ENCODE peak calls at places on chromosome 6, in five cellular contexts. A, H, U, P and D are unnamed samples.

GRCh38 chr6:107179004-107179403 is 63.7 kb upstream of the BEND3 start:
- DNase-seq in U (peak; percentile 8), A (no peak), P (no peak), H (no peak), D (no peak)

GRCh38 chr6:42788671-42789070 is 6.8 kb downstream of the BICRAL start:
- DNase-seq in P (no peak), A (no peak), H (no peak), U (no peak), D (no peak)

GRCh38 chr6:29005183-29005885 is at the start of gene ZNF311:
- DNase-seq in P (peak; percentile 68), H (peak; percentile 58), U (peak; percentile 43), A (peak; percentile 66), D (no peak)

GRCh38 chr6:29720863-29721262 is 2.4 kb upstream of the HLA-F start:
- DNase-seq in U (no peak), H (no peak), P (no peak), A (no peak), D (no peak)

GRCh38 chr6:149210376-149210775 is 107.1 kb upstream of the TAB2 start:
- DNase-seq in A (no peak), P (no peak), H (no peak), U (peak; percentile 77), D (no peak)

GRCh38 chr6:156949376-156949775 is 172.2 kb downstream of the ARID1B start:
- DNase-seq in A (peak; percentile 21), U (peak; percentile 81), H (no peak), P (peak; percentile 17), D (no peak)

GRCh38 chr6:162289972-162290371 is 437.6 kb downstream of the PRKN start:
- DNase-seq in U (no peak), P (no peak), H (no peak), A (no peak), D (no peak)

GRCh38 chr6:170537329-170537728 is 15.8 kb downstream of the PSMB1 start:
- DNase-seq in A (no peak), P (no peak), U (no peak), H (no peak), D (no peak)

GRCh38 chr6:148109732-148110131 is 232.9 kb upstream of the SASH1 start:
- DNase-seq in H (no peak), A (no peak), U (no peak), P (no peak), D (no peak)

GRCh38 chr6:154993710-154994109 is 1.4 kb upstream of the TIAM2 start:
- DNase-seq in H (no peak), P (no peak), U (no peak), A (no peak), D (no peak)

GRCh38 chr6:1606533-1607235 is 3.0 kb upstream of the FOXC1 start:
- DNase-seq in P (no peak), A (no peak), U (no peak), H (no peak), D (no peak)

GRCh38 chr6:139109558-139109957 is 25.3 kb upstream of the HECA start:
- DNase-seq in H (no peak), A (peak; percentile 8), U (peak; percentile 12), P (no peak), D (no peak)

GRCh38 chr6:70180904-70181599 is 121.8 kb downstream of the COL9A1 start:
- DNase-seq in A (no peak), H (no peak), U (no peak), P (no peak), D (no peak)

GRCh38 chr6:29792123-29793035 is 35.2 kb upstream of the HLA-G start:
- DNase-seq in A (peak; percentile 62), H (peak; percentile 69), U (no peak), P (no peak), D (peak; percentile 40)

GRCh38 chr6:157323924-157324276 is 581 bp upstream of the TMEM242 start:
- DNase-seq in A (peak; percentile 85), H (peak; percentile 81), U (peak; percentile 81), P (peak; percentile 24), D (no peak)

GRCh38 chr6:54717849-54718455 is 128.6 kb upstream of the FAM83B start:
- DNase-seq in U (peak; percentile 37), H (no peak), P (peak; percentile 5), A (peak; percentile 79), D (no peak)

DNA sequence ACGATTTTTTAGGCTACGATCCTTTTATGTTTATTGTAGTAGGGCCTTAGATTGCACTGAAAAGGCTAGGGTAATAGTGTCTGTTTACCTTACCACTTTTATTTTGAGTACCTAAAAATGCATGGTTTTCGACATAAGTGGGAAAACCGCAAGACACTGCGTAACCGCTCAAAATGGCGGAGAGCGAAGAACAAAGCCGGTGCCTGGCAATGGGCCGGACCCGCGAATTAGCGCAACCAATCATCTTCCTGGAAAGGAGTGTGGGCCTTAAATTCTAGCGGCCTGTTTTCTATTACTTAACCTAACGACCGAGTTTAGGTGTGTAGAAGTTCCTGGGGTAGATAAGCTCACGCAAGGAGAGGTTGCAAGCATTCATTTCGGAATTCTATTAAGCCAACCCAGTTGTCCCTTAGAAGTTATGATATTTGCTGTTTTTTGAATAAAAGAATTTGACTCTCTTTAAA is 118.0 kb downstream of the HFE start:
- DNase-seq in A (peak; percentile 75), U (peak; percentile 91), H (peak; percentile 85), P (no peak), D (no peak)
- TF ChIP-seq POLR2A in A (no peak), U (no peak), H (no peak), P (peak; percentile 38), D (no peak)

GRCh38 chr6:108574457-108575149 is 13.9 kb downstream of the FOXO3 start:
- DNase-seq in U (no peak), H (no peak), P (no peak), A (no peak), D (no peak)
- TF ChIP-seq POLR2A in U (no peak), H (no peak), P (no peak), A (no peak), D (no peak)

DNA sequence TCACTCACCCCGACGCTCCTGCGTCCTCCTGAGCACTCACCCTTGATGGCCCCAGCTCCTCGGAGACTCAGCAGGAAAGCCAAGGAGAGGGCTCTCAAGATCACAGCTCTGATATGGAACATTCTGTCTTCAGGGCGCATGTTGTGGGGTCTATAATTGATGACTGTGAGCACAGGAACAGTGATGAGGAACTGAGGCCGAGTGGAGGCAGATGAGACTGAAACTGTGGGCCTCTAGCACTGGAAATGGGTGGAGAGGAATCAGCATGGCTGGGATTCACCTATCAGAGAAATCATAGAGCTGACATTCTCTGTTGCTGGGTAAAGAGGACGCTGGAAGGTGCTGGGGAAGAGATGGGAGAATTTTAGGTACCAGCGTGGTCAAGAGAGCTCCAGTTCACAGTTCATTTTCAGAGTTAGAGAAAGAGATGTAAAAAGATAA is at the start of gene HLA-DPA1:
- DNase-seq in H (no peak), P (peak; percentile 65), U (peak; percentile 11), A (peak; percentile 68), D (peak; percentile 42)
- TF ChIP-seq POLR2A in H (no peak), P (no peak), U (no peak), A (peak; percentile 50), D (peak; percentile 100)

GRCh38 chr6:63571883-63572732 is at the start of the genes LOC128125822 and PTP4A1:
- DNase-seq in H (peak; percentile 99), A (peak; percentile 99), U (peak; percentile 98), P (peak; percentile 90), D (peak; percentile 86)

GRCh38 chr6:63573899-63574553 is 1.7 kb downstream of the LOC128125822 start:
- DNase-seq in P (no peak), A (peak; percentile 69), H (no peak), U (peak; percentile 64), D (no peak)

GRCh38 chr6:63572733-63573139 is 456 bp downstream of the LOC128125822 start:
- DNase-seq in A (no peak), P (no peak), U (no peak), H (no peak), D (peak; percentile 14)

GRCh38 chr6:63574554-63574900 is 2.2 kb downstream of the LOC128125822 start:
- DNase-seq in U (no peak), H (no peak), A (no peak), P (no peak), D (no peak)

GRCh38 chr6:63573140-63573898 is 1.0 kb downstream of the LOC128125822 start:
- DNase-seq in H (peak; percentile 80), A (peak; percentile 96), P (peak; percentile 20), U (peak; percentile 55), D (peak; percentile 39)
- TF ChIP-seq POLR2A in H (peak; percentile 58), A (peak; percentile 90), P (peak; percentile 47), U (peak; percentile 57), D (peak; percentile 92)

GRCh38 chr6:73580247-73581149 is 59.7 kb upstream of the EEF1A1 start:
- DNase-seq in U (peak; percentile 98), P (peak; percentile 69), H (peak; percentile 85), A (peak; percentile 76), D (no peak)
- TF ChIP-seq POLR2A in U (peak; percentile 95), P (peak; percentile 17), H (peak; percentile 25), A (peak; percentile 36), D (peak; percentile 43)

GRCh38 chr6:35453236-35453635 is 1.1 kb downstream of the FANCE start:
- DNase-seq in H (no peak), P (no peak), U (no peak), A (no peak), D (no peak)

GRCh38 chr6:35449287-35449881 is 2.8 kb upstream of the FANCE start:
- DNase-seq in A (peak; percentile 37), H (no peak), U (peak; percentile 72), P (peak; percentile 72), D (peak; percentile 73)

GRCh38 chr6:35451354-35452185 is 568 bp upstream of the FANCE start:
- DNase-seq in P (no peak), A (no peak), U (no peak), H (no peak), D (no peak)

GRCh38 chr6:35454843-35455110 is 2.6 kb downstream of the FANCE start:
- DNase-seq in U (no peak), H (no peak), P (no peak), A (no peak), D (no peak)

DNA sequence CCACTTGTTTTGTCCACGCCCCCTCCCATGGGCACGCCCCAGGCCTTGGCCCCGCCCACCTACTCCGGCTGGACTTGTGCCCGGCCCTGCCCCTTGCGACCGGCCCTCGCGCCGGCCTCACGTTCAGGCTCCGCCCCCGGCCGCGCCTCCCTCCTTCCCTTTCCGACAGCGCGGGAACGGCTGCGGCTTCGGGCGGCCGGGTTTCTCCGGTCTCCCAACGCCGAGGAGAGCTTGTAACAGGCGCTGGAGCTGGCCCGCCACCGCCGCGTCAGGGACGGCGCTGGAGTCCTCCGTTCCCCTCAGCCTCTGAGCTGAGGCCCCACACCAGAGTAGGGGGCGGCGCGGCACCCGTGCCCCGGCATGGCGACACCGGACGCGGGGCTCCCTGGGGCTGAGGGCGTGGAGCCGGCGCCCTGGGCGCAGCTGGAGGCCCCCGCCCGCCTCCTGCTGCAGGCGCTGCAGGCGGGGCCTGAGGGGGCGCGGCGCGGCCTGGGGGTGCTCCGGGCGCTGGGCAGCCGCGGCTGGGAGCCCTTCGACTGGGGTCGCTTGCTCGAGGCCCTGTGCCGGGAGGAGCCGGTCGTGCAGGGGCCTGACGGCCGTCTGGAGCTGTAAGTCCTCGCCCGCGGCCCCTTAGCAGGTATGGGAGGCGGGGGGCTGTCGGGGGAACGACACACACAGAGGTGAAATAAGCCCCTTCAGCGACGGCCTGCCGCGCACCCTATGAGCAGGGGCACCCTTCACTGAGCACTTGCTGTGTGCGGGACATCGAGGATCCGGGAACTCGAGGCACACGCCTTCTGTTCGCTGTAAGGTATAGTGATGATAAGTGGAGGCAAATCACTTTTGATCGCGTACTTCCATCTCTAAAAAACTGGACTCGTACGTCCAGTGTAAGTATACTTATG is at the start of gene FANCE:
- DNase-seq in U (peak; percentile 86), P (peak; percentile 82), A (peak; percentile 93), H (peak; percentile 98), D (peak; percentile 90)
- TF ChIP-seq POLR2A in U (no peak), P (peak; percentile 39), A (peak; percentile 14), H (peak; percentile 24), D (no peak)

GRCh38 chr6:32177182-32177787 is 920 bp upstream of the RNF5 start:
- DNase-seq in P (no peak), U (no peak), A (no peak), H (no peak), D (no peak)
- TF ChIP-seq POLR2A in P (no peak), U (peak; percentile 53), A (peak; percentile 35), H (peak; percentile 53), D (no peak)